ENCODE peak calls at places on chromosomes 5 and 9, in seven cellular contexts. One of them, this sample, is unnamed.

GRCh38 chr9:108766786-108767185 is 89.0 kb downstream of the ACTL7B start:
- DNase-seq in CMK: no peak
- DNase-seq in psoas muscle: no peak
- DNase-seq in mesothelial cell of epicardium: no peak
- DNase-seq in activated T-helper 9 cell treated with anti-CD3 and anti-CD28 coated beads, Interleukin-2, amount 50 U/mL, for 16 hours: no peak
- DNase-seq in activated T-helper 1 cell treated with anti-CD3 and anti-CD28 coated beads, Interleukin-2, amount 50 U/mL, for 16 hours: no peak
- DNase-seq in activated naive CD8-positive, alpha-beta T cell treated with anti-CD3 and anti-CD28 coated beads for 36 hours: no peak
- DNase-seq in this sample: no peak

GRCh38 chr5:13987843-13988464 is 43.5 kb upstream of the DNAH5 start:
- DNase-seq in CMK: peak
- DNase-seq in psoas muscle: no peak
- DNase-seq in mesothelial cell of epicardium: peak
- DNase-seq in activated T-helper 9 cell treated with anti-CD3 and anti-CD28 coated beads, Interleukin-2, amount 50 U/mL, for 16 hours: no peak
- DNase-seq in activated T-helper 1 cell treated with anti-CD3 and anti-CD28 coated beads, Interleukin-2, amount 50 U/mL, for 16 hours: no peak
- DNase-seq in activated naive CD8-positive, alpha-beta T cell treated with anti-CD3 and anti-CD28 coated beads for 36 hours: peak
- DNase-seq in this sample: no peak

GRCh38 chr9:136282272-136282861 is 21.5 kb downstream of the CCDC187 start:
- DNase-seq in CMK: no peak
- DNase-seq in psoas muscle: no peak
- DNase-seq in mesothelial cell of epicardium: no peak
- DNase-seq in activated T-helper 9 cell treated with anti-CD3 and anti-CD28 coated beads, Interleukin-2, amount 50 U/mL, for 16 hours: no peak
- DNase-seq in activated T-helper 1 cell treated with anti-CD3 and anti-CD28 coated beads, Interleukin-2, amount 50 U/mL, for 16 hours: no peak
- DNase-seq in activated naive CD8-positive, alpha-beta T cell treated with anti-CD3 and anti-CD28 coated beads for 36 hours: no peak
- DNase-seq in this sample: no peak

GRCh38 chr5:109656829-109657228 is 32.9 kb upstream of the MAN2A1 start:
- DNase-seq in CMK: peak
- DNase-seq in psoas muscle: no peak
- DNase-seq in mesothelial cell of epicardium: no peak
- DNase-seq in activated T-helper 9 cell treated with anti-CD3 and anti-CD28 coated beads, Interleukin-2, amount 50 U/mL, for 16 hours: peak
- DNase-seq in activated T-helper 1 cell treated with anti-CD3 and anti-CD28 coated beads, Interleukin-2, amount 50 U/mL, for 16 hours: peak
- DNase-seq in activated naive CD8-positive, alpha-beta T cell treated with anti-CD3 and anti-CD28 coated beads for 36 hours: peak
- DNase-seq in this sample: peak

GRCh38 chr9:83198336-83198735 is 135.4 kb upstream of the RASEF start:
- DNase-seq in CMK: no peak
- DNase-seq in psoas muscle: no peak
- DNase-seq in mesothelial cell of epicardium: no peak
- DNase-seq in activated T-helper 9 cell treated with anti-CD3 and anti-CD28 coated beads, Interleukin-2, amount 50 U/mL, for 16 hours: no peak
- DNase-seq in activated T-helper 1 cell treated with anti-CD3 and anti-CD28 coated beads, Interleukin-2, amount 50 U/mL, for 16 hours: no peak
- DNase-seq in activated naive CD8-positive, alpha-beta T cell treated with anti-CD3 and anti-CD28 coated beads for 36 hours: no peak
- DNase-seq in this sample: no peak

GRCh38 chr9:126114850-126115460 is 211.7 kb upstream of the MVB12B start:
- DNase-seq in CMK: no peak
- DNase-seq in psoas muscle: peak
- DNase-seq in mesothelial cell of epicardium: peak
- DNase-seq in activated T-helper 9 cell treated with anti-CD3 and anti-CD28 coated beads, Interleukin-2, amount 50 U/mL, for 16 hours: no peak
- DNase-seq in activated T-helper 1 cell treated with anti-CD3 and anti-CD28 coated beads, Interleukin-2, amount 50 U/mL, for 16 hours: no peak
- DNase-seq in activated naive CD8-positive, alpha-beta T cell treated with anti-CD3 and anti-CD28 coated beads for 36 hours: no peak
- DNase-seq in this sample: no peak

GRCh38 chr5:108629779-108630178 is 117.9 kb upstream of the FER start:
- DNase-seq in CMK: no peak
- DNase-seq in psoas muscle: no peak
- DNase-seq in mesothelial cell of epicardium: no peak
- DNase-seq in activated T-helper 9 cell treated with anti-CD3 and anti-CD28 coated beads, Interleukin-2, amount 50 U/mL, for 16 hours: no peak
- DNase-seq in activated T-helper 1 cell treated with anti-CD3 and anti-CD28 coated beads, Interleukin-2, amount 50 U/mL, for 16 hours: no peak
- DNase-seq in activated naive CD8-positive, alpha-beta T cell treated with anti-CD3 and anti-CD28 coated beads for 36 hours: no peak
- DNase-seq in this sample: no peak

GRCh38 chr5:82812575-82812974 is 264.6 kb downstream of the TMEM167A start:
- DNase-seq in CMK: no peak
- DNase-seq in psoas muscle: no peak
- DNase-seq in mesothelial cell of epicardium: no peak
- DNase-seq in activated T-helper 9 cell treated with anti-CD3 and anti-CD28 coated beads, Interleukin-2, amount 50 U/mL, for 16 hours: no peak
- DNase-seq in activated T-helper 1 cell treated with anti-CD3 and anti-CD28 coated beads, Interleukin-2, amount 50 U/mL, for 16 hours: no peak
- DNase-seq in activated naive CD8-positive, alpha-beta T cell treated with anti-CD3 and anti-CD28 coated beads for 36 hours: no peak
- DNase-seq in this sample: peak

GRCh38 chr9:132003904-132004303 is 75.8 kb downstream of the MED27 start:
- DNase-seq in CMK: no peak
- DNase-seq in psoas muscle: no peak
- DNase-seq in mesothelial cell of epicardium: no peak
- DNase-seq in activated T-helper 9 cell treated with anti-CD3 and anti-CD28 coated beads, Interleukin-2, amount 50 U/mL, for 16 hours: no peak
- DNase-seq in activated T-helper 1 cell treated with anti-CD3 and anti-CD28 coated beads, Interleukin-2, amount 50 U/mL, for 16 hours: no peak
- DNase-seq in activated naive CD8-positive, alpha-beta T cell treated with anti-CD3 and anti-CD28 coated beads for 36 hours: no peak
- DNase-seq in this sample: no peak

GRCh38 chr5:15938961-15939360 is 240.6 kb downstream of the MARCHF11 start:
- DNase-seq in CMK: no peak
- DNase-seq in psoas muscle: no peak
- DNase-seq in mesothelial cell of epicardium: no peak
- DNase-seq in activated T-helper 9 cell treated with anti-CD3 and anti-CD28 coated beads, Interleukin-2, amount 50 U/mL, for 16 hours: no peak
- DNase-seq in activated T-helper 1 cell treated with anti-CD3 and anti-CD28 coated beads, Interleukin-2, amount 50 U/mL, for 16 hours: no peak
- DNase-seq in activated naive CD8-positive, alpha-beta T cell treated with anti-CD3 and anti-CD28 coated beads for 36 hours: no peak
- DNase-seq in this sample: peak

GRCh38 chr5:142726188-142726731 is 40.4 kb upstream of the FGF1 start:
- DNase-seq in CMK: no peak
- DNase-seq in psoas muscle: no peak
- DNase-seq in mesothelial cell of epicardium: no peak
- DNase-seq in activated T-helper 9 cell treated with anti-CD3 and anti-CD28 coated beads, Interleukin-2, amount 50 U/mL, for 16 hours: no peak
- DNase-seq in activated T-helper 1 cell treated with anti-CD3 and anti-CD28 coated beads, Interleukin-2, amount 50 U/mL, for 16 hours: no peak
- DNase-seq in activated naive CD8-positive, alpha-beta T cell treated with anti-CD3 and anti-CD28 coated beads for 36 hours: no peak
- DNase-seq in this sample: peak

GRCh38 chr9:134679616-134680392 is 38.2 kb downstream of the COL5A1 start:
- DNase-seq in CMK: no peak
- DNase-seq in psoas muscle: no peak
- DNase-seq in mesothelial cell of epicardium: no peak
- DNase-seq in activated T-helper 9 cell treated with anti-CD3 and anti-CD28 coated beads, Interleukin-2, amount 50 U/mL, for 16 hours: no peak
- DNase-seq in activated T-helper 1 cell treated with anti-CD3 and anti-CD28 coated beads, Interleukin-2, amount 50 U/mL, for 16 hours: no peak
- DNase-seq in activated naive CD8-positive, alpha-beta T cell treated with anti-CD3 and anti-CD28 coated beads for 36 hours: no peak
- DNase-seq in this sample: no peak

This sample was measured in skeletal muscle cell.